ENCODE peak calls at places on chromosome 14, in six cellular contexts. I is neuronal stem cell; P is naive thymus-derived CD4-positive, alpha-beta T cell; J is WERI-Rb-1; Z is endothelial cell of umbilical vein; A is CD8-positive, alpha-beta memory T cell. O is an unnamed sample. For H3K36me3, the result is how much of the 10 kb centered on the place peaks cover.

GRCh38 chr14:67620217-67620789 is 583 bp downstream of the ARG2 start:
- DNase-seq in I (peak), P (no peak), J (peak), Z (peak), A (no peak), O (no peak)

GRCh38 chr14:28768549-28768870 is 1.9 kb downstream of the FOXG1 start:
- DNase-seq in I (no peak), P (no peak), J (no peak), Z (no peak), A (no peak), O (no peak)

GRCh38 chr14:80364274-80364673 is 153.0 kb upstream of the DIO2 start:
- DNase-seq in I (no peak), P (no peak), J (no peak), Z (peak), A (no peak), O (no peak)

GRCh38 chr14:81471062-81471461 is 62.6 kb downstream of the SEL1L start:
- DNase-seq in I (no peak), P (no peak), J (no peak), Z (no peak), A (no peak), O (no peak)

GRCh38 chr14:59107819-59108218 is 80.6 kb upstream of the DAAM1 start:
- DNase-seq in I (no peak), P (no peak), J (no peak), Z (no peak), A (no peak), O (no peak)

GRCh38 chr14:93925374-93925895 is 1.7 kb upstream of the FAM181A start:
- DNase-seq in I (no peak), P (no peak), J (no peak), Z (no peak), A (no peak), O (no peak)

GRCh38 chr14:32027255-32027939 is 49.7 kb upstream of the ARHGAP5 start:
- DNase-seq in I (no peak), P (no peak), J (no peak), Z (no peak), A (no peak), O (no peak)

GRCh38 chr14:88004637-88005036 is 298 bp upstream of the GPR65 start:
- DNase-seq in I (no peak), P (no peak), J (no peak), Z (no peak), A (no peak), O (no peak)

GRCh38 chr14:74324945-74325361 is 22.2 kb upstream of the ABCD4 start:
- DNase-seq in I (peak), P (no peak), J (no peak), Z (peak), A (no peak), O (no peak)

DNA sequence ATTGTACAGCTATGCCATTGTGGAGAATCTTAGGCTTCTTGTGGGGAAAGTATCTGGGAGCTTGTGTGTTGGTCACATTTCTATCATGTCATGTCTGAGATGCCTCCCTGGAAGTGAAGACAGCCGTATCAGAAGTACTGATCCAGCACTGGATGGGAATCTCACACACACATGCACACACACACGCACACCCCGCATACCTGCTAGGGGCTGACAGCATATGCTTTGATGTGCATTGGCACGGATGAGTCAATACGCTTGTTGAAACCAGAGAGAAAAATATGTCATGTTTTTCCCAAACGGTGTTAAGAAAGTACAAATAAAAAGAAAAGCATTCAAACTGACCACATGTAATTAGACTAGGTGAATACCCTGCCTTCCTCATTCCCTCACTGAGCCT is 260.8 kb downstream of the KTN1 start:
- DNase-seq in I (no peak), P (no peak), J (no peak), Z (no peak), A (no peak), O (no peak)
- H3K27ac ChIP-seq in I (no peak), P (no peak), J (no peak), Z (no peak), A (no peak), O (no peak)

DNA sequence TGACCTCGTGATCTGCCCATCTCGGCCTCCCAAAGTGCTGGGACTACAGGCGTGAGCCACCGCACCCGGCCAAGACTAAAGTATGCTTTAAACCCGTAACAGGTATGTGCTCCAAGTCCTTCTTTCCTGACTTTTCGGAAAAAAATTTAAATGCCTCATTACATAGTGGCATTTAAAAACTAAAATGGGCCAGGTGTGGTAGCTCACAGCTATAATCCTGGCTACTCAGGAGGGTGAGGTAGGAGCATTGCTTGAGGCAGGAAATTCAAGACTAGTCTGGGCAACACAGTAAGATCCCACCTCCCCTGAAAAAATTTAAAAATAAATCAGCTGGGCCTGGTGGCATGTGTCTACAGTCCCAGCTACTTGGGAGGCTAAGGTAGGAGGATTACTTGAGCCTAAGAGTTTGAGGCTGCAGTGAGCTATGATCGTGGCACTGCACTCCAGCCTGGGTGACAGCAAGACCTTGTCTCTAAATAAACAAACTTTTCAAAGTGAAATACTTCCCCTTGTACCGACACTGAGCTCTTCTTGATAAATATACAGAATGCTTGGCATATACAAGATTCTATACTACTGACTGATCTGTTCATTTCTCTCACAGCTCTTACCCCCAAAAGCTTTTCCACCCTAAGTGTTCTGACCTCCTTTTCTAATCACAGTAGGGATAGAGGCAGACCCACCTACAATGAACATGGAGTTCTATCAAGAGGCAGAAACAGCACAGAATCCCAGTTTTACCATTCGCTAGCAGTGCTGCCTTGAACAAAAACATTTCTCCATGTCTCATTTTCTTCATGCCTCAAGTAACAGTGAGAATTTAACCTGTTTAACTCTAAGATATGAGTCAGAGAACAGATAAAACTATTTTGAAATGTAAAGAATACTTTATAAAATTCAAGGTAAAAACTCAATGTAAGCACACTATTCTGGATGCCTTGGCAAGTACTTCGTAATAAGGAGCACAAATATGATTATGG is 7.9 kb downstream of the PPP4R3A start:
- DNase-seq in I (no peak), P (no peak), J (no peak), Z (no peak), A (no peak), O (no peak)
- H3K4me3 ChIP-seq in I (no peak), P (peak), J (no peak), Z (no peak), A (no peak), O (no peak)

DNA sequence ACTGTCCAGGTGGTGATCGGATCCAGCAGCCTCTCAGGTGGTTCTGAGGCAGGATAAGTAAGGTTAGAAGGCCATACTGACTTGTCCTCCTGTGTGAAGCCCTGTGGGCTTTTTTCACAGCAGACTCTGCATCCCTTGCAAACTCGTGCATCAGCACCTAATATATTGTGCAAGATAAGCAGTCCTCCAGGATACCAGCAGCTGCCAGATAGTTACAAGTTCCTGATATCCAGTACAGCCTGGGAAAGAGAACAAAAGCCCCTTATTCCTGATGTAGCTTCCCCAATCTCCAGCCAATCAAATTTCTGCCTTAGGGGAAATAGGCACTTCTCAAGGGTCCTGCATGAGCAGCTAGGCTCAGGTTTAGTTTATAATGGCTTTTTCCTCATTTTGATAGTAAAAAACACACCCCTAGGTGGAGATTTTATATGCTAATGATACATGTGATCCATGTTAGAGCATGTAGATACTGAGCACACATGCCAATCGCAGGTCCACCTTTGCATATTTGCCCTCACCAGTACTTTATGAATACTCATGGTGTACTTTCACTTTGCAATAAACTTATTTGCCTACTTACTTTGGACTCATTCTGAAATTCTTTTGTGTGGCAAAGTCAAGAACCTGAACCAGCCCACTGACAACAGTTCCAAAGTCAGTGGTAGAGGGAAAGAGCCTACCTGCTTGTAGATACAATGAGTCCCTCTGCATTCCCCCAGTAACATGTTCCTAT is 58.7 kb upstream of the DHRS4 start:
- DNase-seq in I (no peak), P (no peak), J (no peak), Z (no peak), A (no peak), O (no peak)
- H3K36me3 ChIP-seq in I (under half), P (under half), J (under half), Z (under half), A (under half), O (under half)

GRCh38 chr14:71381814-71382213 is 474.6 kb downstream of the PCNX1 start:
- DNase-seq in I (no peak), P (no peak), J (no peak), Z (no peak), A (no peak), O (no peak)
- H3K27ac ChIP-seq in I (no peak), P (no peak), J (no peak), Z (no peak), A (no peak), O (no peak)

DNA sequence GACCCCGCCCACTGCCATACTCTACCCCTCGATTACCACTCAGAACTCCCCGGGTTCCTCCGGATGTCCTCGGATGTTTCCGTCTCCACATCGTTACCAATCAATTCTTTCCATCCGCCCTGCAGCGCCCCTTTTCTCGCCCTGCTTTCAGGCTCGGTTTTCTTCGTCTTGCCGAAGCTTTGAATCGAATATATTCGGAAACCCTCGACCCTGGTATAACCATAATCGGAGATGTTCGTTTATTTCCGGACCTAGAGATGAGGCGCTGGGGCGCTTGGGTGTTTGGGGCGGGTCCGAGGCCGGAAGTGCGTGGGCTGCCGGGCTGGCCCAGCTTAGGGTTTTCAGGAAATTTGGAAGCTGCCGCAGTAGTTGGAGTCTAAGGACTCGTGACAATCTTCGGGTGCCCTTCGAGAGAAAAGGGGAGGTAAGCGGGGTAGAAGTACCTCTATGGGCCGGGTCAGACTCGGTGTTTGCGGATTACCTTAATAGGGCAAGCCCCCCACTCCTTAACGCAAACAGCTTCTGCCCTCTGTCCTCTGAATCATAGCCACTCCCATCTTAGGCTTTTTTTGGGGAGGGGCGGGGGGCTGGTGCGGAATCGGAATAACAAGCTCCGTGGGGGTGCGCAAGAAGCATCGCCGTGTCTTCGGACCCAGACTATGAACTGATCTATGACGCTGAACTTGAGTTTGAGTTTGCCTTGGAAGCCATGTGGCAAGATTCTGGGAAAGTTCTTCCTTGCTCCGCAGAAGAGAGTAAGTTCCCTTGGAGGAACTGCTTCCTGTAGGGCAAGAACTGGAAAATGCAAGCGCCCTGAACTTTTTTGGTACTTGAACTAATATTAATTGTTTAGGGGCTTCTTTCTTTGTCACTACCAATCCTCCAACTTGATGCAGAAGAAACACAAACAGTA is at the start of gene C14orf119:
- DNase-seq in I (peak), P (peak), J (peak), Z (peak), A (peak), O (peak)
- H3K4me3 ChIP-seq in I (peak), P (peak), J (peak), Z (peak), A (peak), O (peak)

DNA sequence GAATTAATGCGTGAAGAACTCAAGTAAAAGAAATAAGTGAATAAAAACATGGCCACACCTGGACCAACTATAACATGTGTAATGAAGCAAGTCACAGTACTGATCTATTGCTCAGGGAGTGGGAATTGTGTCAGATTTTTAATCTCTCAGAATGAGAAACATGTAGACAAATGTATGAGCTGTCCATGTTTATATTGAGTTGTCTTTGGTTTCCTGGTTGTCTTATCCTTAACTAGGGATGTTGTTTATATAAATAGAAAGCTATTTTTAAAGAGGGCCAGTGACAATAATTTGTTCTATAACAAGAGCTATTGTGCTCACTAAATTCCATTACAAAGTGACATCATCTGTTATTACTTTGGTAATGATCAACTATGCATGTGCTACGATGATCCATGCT is 91.2 kb upstream of the RTL1 start:
- DNase-seq in I (no peak), P (no peak), J (no peak), Z (no peak), A (no peak), O (no peak)
- H3K36me3 ChIP-seq in I (under half), P (under half), J (under half), Z (under half), A (under half), O (under half)

GRCh38 chr14:103019236-103019635 is 38.1 kb downstream of the CDC42BPB start:
- DNase-seq in I (no peak), P (no peak), J (no peak), Z (no peak), A (no peak), O (no peak)
- H3K27ac ChIP-seq in I (no peak), P (no peak), J (no peak), Z (no peak), A (no peak), O (no peak)

GRCh38 chr14:34554540-34555250 is 15.2 kb upstream of the EAPP start:
- DNase-seq in I (no peak), P (no peak), J (peak), Z (no peak), A (no peak), O (no peak)
- H3K4me3 ChIP-seq in I (no peak), P (no peak), J (peak), Z (no peak), A (no peak), O (no peak)

GRCh38 chr14:75649337-75649736 is 11.3 kb downstream of the ERG28 start:
- DNase-seq in I (no peak), P (no peak), J (no peak), Z (no peak), A (no peak), O (no peak)
- H3K36me3 ChIP-seq in I (half or more), P (under half), J (under half), Z (under half), A (under half), O (under half)

GRCh38 chr14:51138353-51139103 is 43.6 kb upstream of the TRIM9 start:
- DNase-seq in I (no peak), P (no peak), J (no peak), Z (no peak), A (no peak), O (no peak)
- H3K27ac ChIP-seq in I (peak), P (no peak), J (no peak), Z (no peak), A (no peak), O (no peak)